ENCODE peak calls at places on chromosomes 6 and 20, in eight cellular contexts. J is endothelial cell of umbilical vein, X is right cardiac atrium, H is neural progenitor cell, R is vagina, N is HL-60, Q is trophoblast cell, D is GM23338. E is an unnamed sample.

GRCh38 chr6:105250523-105250922 is 70.7 kb upstream of the POPDC3 start:
- DNase-seq in R (no peak), H (no peak), N (no peak), Q (peak; percentile 13), D (no peak), X (no peak), J (no peak), E (no peak)

GRCh38 chr20:34709836-34710567 is 5.9 kb downstream of the TP53INP2 start:
- DNase-seq in X (peak; percentile 88), J (peak; percentile 86), H (peak; percentile 90), Q (peak; percentile 48), D (peak; percentile 68), R (no peak), N (no peak), E (no peak)

GRCh38 chr20:23161244-23161875 is 75.2 kb upstream of the CD93 start:
- DNase-seq in R (no peak), J (no peak), N (no peak), D (no peak), X (no peak), Q (no peak), H (no peak), E (peak; percentile 88)

GRCh38 chr20:53829086-53829703 is 235.6 kb upstream of the ZNF217 start:
- DNase-seq in Q (peak; percentile 71), R (no peak), J (peak; percentile 89), H (no peak), X (no peak), D (no peak), N (no peak), E (no peak)

GRCh38 chr6:109695468-109695867 is 4.4 kb downstream of the FIG4 start:
- DNase-seq in J (peak; percentile 26), H (peak; percentile 15), X (no peak), N (no peak), Q (no peak), R (no peak), D (peak; percentile 62), E (no peak)

GRCh38 chr6:20129290-20130088 is 82.8 kb downstream of the MBOAT1 start:
- DNase-seq in X (no peak), D (no peak), Q (no peak), N (no peak), R (no peak), J (no peak), H (no peak), E (no peak)

GRCh38 chr6:119467478-119468081 is 118.0 kb upstream of the MAN1A1 start:
- DNase-seq in H (no peak), Q (no peak), N (no peak), R (no peak), X (no peak), D (no peak), J (no peak), E (no peak)

GRCh38 chr6:4305056-4305455 is 169.7 kb upstream of the ECI2 start:
- DNase-seq in N (no peak), Q (no peak), D (no peak), X (no peak), R (no peak), H (no peak), J (no peak), E (no peak)

GRCh38 chr6:89122625-89123024 is 4.8 kb upstream of the SRSF12 start:
- DNase-seq in D (peak; percentile 56), R (no peak), Q (no peak), H (peak; percentile 38), J (peak; percentile 52), N (no peak), X (no peak), E (no peak)

GRCh38 chr6:52725530-52726192 is 37.6 kb downstream of the GSTA2 start:
- DNase-seq in J (no peak), R (no peak), D (no peak), H (no peak), N (no peak), Q (no peak), X (no peak), E (no peak)

GRCh38 chr6:138765896-138766487 is 7.6 kb upstream of the CCDC28A start:
- DNase-seq in D (peak; percentile 60), R (no peak), H (peak; percentile 47), X (no peak), J (peak; percentile 64), N (peak; percentile 10), Q (peak; percentile 16), E (no peak)

GRCh38 chr20:50680106-50680960 is 11.0 kb downstream of the RIPOR3 start:
- DNase-seq in D (no peak), R (no peak), N (no peak), X (no peak), J (no peak), Q (peak; percentile 71), H (no peak), E (no peak)

GRCh38 chr20:63625771-63626423 is 1.0 kb downstream of the GMEB2 start:
- DNase-seq in R (no peak), H (peak; percentile 34), D (peak; percentile 36), N (no peak), X (peak; percentile 74), Q (peak; percentile 71), J (no peak), E (no peak)

DNA sequence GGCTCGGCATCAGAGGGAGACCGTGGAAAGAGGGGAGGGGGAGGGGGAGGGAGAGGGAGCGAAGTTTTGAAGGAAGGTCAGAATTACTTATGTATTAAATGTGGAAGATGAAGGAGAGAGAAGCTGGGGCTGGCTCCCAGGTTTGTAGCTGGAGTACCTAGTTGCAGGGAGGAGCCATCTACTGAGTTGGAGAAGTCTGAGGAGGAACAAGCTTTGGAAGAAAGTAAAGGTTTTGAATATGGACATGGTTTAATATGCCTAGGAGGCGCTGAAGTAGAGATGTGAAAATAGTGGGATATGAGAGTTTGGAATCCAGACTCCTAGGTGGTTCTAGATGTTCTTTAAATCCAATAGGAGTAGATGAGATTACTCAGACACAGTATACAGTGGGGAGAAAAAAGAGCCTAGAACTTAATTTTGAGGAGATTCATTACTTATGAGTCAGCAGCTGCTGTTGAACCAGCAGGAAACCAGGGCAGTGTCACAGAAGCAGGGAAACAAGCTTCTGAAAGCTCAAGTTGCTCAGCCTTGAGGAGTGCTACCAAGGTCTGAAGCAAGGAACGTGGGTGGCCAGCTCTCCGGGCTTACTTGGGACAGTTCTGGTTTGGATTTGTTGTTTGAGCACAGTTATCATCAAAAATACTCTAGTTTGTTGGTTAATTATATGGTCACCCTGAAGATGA is 149.3 kb downstream of the UTRN start:
- DNase-seq in Q (peak; percentile 18), D (no peak), X (no peak), R (no peak), H (no peak), N (no peak), J (peak; percentile 89), E (no peak)
- H3K27ac ChIP-seq in Q (no peak overlapping the region), D (no peak overlapping the region), X (no peak overlapping the region), R (no peak overlapping the region), H (no peak overlapping the region), N (no peak overlapping the region), J (peak overlapping the region; percentile 43), E (no peak overlapping the region)

GRCh38 chr6:165746331-165746730 is 83.3 kb upstream of the PDE10A start:
- DNase-seq in J (no peak), R (no peak), X (no peak), H (no peak), N (no peak), Q (no peak), D (no peak), E (no peak)
- H3K27ac ChIP-seq in J (no peak overlapping the region), R (no peak overlapping the region), X (no peak overlapping the region), H (no peak overlapping the region), N (no peak overlapping the region), Q (no peak overlapping the region), D (no peak overlapping the region), E (no peak overlapping the region)

GRCh38 chr6:166581091-166581511 is 5.4 kb downstream of the RAMACL start:
- DNase-seq in X (no peak), N (no peak), J (no peak), D (no peak), R (peak; percentile 52), H (no peak), Q (peak; percentile 46), E (no peak)

GRCh38 chr6:166582258-166582657 is 4.2 kb downstream of the RAMACL start:
- DNase-seq in R (no peak), X (no peak), H (no peak), N (no peak), D (no peak), J (no peak), Q (no peak), E (no peak)

GRCh38 chr6:166578536-166579233 is 7.8 kb downstream of the RAMACL start:
- DNase-seq in R (peak; percentile 52), J (no peak), H (no peak), Q (no peak), N (no peak), X (no peak), D (no peak), E (no peak)

GRCh38 chr6:166579234-166579575 is 7.3 kb downstream of the RAMACL start:
- DNase-seq in X (no peak), R (peak; percentile 9), Q (no peak), N (no peak), J (no peak), D (no peak), H (no peak), E (no peak)

GRCh38 chr6:166580076-166581050 is 6.1 kb downstream of the RAMACL start:
- DNase-seq in D (no peak), J (no peak), Q (no peak), X (no peak), H (no peak), R (peak; percentile 28), N (no peak), E (no peak)
- H3K27ac ChIP-seq in D (no peak overlapping the region), J (no peak overlapping the region), Q (no peak overlapping the region), X (no peak overlapping the region), H (no peak overlapping the region), R (no peak overlapping the region), N (no peak overlapping the region), E (no peak overlapping the region)

DNA sequence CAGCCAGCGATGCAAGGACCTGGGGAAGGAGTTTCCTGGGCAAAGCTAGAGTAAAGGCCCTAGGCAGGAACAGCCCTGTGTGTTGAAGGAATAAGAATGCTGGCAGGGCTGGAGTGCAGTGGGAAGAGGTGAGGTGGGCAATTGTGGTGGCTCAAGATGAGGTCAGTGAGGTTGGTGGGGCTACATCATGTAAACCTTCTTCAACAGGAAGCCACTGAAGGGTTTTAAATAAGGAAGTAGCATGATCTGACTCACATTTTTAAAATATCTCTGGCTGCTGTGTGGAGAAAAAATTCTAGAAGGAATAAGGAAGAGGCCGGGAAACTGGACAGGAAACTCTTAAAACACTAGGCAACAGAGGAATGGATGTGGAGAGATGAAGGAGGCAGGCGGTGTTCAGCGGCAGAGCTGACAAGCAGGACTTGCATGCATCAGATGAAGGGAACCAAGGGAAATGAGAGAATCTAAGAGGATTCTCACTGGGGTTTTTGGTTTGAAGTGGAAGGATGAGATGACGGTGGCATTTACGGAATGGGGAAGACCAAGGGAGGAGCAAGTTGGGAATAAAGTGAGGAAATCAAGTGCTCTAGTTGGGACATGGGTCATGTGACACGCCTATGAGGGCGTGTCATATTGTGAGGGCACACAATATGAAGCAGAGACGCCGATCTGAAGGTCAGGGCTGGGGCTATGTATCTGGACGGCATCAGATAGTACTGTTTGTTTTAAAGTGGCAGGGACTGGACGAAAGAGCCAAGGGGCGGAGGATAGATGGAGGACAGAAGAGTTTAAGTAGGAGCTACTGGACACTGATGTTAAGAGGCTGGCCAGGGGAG is 18.3 kb downstream of the TMEM242 start:
- DNase-seq in J (peak; percentile 85), H (no peak), D (no peak), N (peak; percentile 72), X (no peak), R (no peak), Q (peak; percentile 12), E (no peak)
- H3K27ac ChIP-seq in J (peak overlapping the region; percentile 86), H (no peak overlapping the region), D (peak overlapping the region; percentile 34), N (no peak overlapping the region), X (peak overlapping the region; percentile 92), R (peak overlapping the region; percentile 17), Q (no peak overlapping the region), E (peak overlapping the region; percentile 29)

E was measured in esophagus muscularis mucosa.